ENCODE peak calls at places on chromosomes 12 and 14, in ten cellular contexts. U is right atrium auricular region; P is activated CD4-positive, alpha-beta T cell treated with anti-CD3 and anti-CD28 coated beads for 48 hours; R is RPMI8226; I is NCI-H1105; X is ascending aorta; M is skeletal muscle cell; S is cardiac muscle cell; N is ELR; V is activated T-helper 9 cell treated with anti-CD3 and anti-CD28 coated beads, Interleukin-2, amount 50 U/mL, for 16 hours. E is an unnamed sample.

GRCh38 chr12:503111-503761 is 43.5 kb downstream of the B4GALNT3 start:
- DNase-seq in U (no peak), P (no peak), R (peak; percentile 16), I (no peak), X (no peak), M (no peak), S (peak; percentile 76), N (peak; percentile 8), V (no peak), E (no peak)

GRCh38 chr12:4900327-4900726 is 9.4 kb upstream of the KCNA1 start:
- DNase-seq in U (no peak), P (no peak), R (no peak), I (no peak), X (no peak), M (peak; percentile 66), S (no peak), N (peak; percentile 71), V (no peak), E (no peak)

GRCh38 chr12:106070611-106071010 is 68.1 kb downstream of the NUAK1 start:
- DNase-seq in U (no peak), P (no peak), R (no peak), I (no peak), X (no peak), M (no peak), S (no peak), N (no peak), V (no peak), E (no peak)

GRCh38 chr12:24109381-24110039 is 160.0 kb upstream of the SOX5 start:
- DNase-seq in U (no peak), P (no peak), R (no peak), I (no peak), X (no peak), M (no peak), S (peak; percentile 19), N (peak; percentile 62), V (no peak), E (no peak)

GRCh38 chr14:75858375-75858774 is 123.4 kb downstream of the TGFB3 start:
- DNase-seq in U (no peak), P (no peak), R (no peak), I (no peak), X (no peak), M (no peak), S (no peak), N (no peak), V (no peak), E (no peak)

GRCh38 chr12:71186571-71187288 is 28.9 kb upstream of the TSPAN8 start:
- DNase-seq in U (no peak), P (no peak), R (no peak), I (no peak), X (no peak), M (no peak), S (no peak), N (no peak), V (no peak), E (no peak)

GRCh38 chr14:91311284-91311662 is 66.8 kb upstream of the GPR68 start:
- DNase-seq in U (no peak), P (peak; percentile 49), R (no peak), I (no peak), X (no peak), M (no peak), S (no peak), N (no peak), V (no peak), E (no peak)

GRCh38 chr12:125314051-125314882 is 249.0 kb downstream of the AACS start:
- DNase-seq in U (no peak), P (no peak), R (no peak), I (no peak), X (no peak), M (peak; percentile 23), S (no peak), N (no peak), V (no peak), E (no peak)

GRCh38 chr12:122227341-122227740 is 1.5 kb upstream of the DIABLO start:
- DNase-seq in U (no peak), P (peak; percentile 30), R (no peak), I (peak; percentile 53), X (no peak), M (no peak), S (no peak), N (no peak), V (no peak), E (no peak)

GRCh38 chr12:41891226-41891625 is 253.4 kb downstream of the GXYLT1 start:
- DNase-seq in U (no peak), P (no peak), R (no peak), I (no peak), X (no peak), M (no peak), S (no peak), N (no peak), V (no peak), E (no peak)

GRCh38 chr14:52185178-52185577 is 82.3 kb upstream of the PTGDR start:
- DNase-seq in U (no peak), P (no peak), R (no peak), I (no peak), X (no peak), M (no peak), S (no peak), N (no peak), V (no peak), E (no peak)

GRCh38 chr14:65297744-65298143 is 114.8 kb upstream of the FUT8 start:
- DNase-seq in U (no peak), P (no peak), R (no peak), I (no peak), X (no peak), M (no peak), S (no peak), N (no peak), V (no peak), E (no peak)

GRCh38 chr12:65229441-65229840 is 49.0 kb upstream of the MSRB3 start:
- DNase-seq in U (no peak), P (no peak), R (no peak), I (no peak), X (no peak), M (peak; percentile 65), S (no peak), N (peak; percentile 88), V (no peak), E (no peak)

GRCh38 chr12:915090-915489 is 34.4 kb downstream of the RAD52 start:
- DNase-seq in U (no peak), P (no peak), R (no peak), I (no peak), X (no peak), M (no peak), S (no peak), N (peak; percentile 32), V (no peak), E (no peak)

GRCh38 chr14:89425931-89426330 is 8.9 kb upstream of the FOXN3 start:
- DNase-seq in U (peak; percentile 67), P (peak; percentile 34), R (no peak), I (no peak), X (no peak), M (peak; percentile 97), S (no peak), N (peak; percentile 96), V (no peak), E (no peak)

GRCh38 chr12:31578632-31579031 is 12.3 kb downstream of the DENND5B start:
- DNase-seq in U (no peak), P (no peak), R (no peak), I (no peak), X (no peak), M (no peak), S (no peak), N (peak; percentile 34), V (no peak), E (no peak)

GRCh38 chr12:101097829-101098580 is 112.0 kb downstream of the SLC5A8 start:
- DNase-seq in U (no peak), P (no peak), R (no peak), I (no peak), X (no peak), M (no peak), S (no peak), N (no peak), V (no peak), E (no peak)

GRCh38 chr12:6697584-6698351 is 2.8 kb downstream of the PIANP start:
- DNase-seq in U (no peak), P (peak; percentile 27), R (peak; percentile 31), I (peak; percentile 8), X (no peak), M (no peak), S (peak; percentile 40), N (peak; percentile 82), V (no peak), E (no peak)